ENCODE peak calls at places on chromosomes 13 and 19, in ten cellular contexts. One of them, this sample, is unnamed.

GRCh38 chr19:1067341-1068103 is 555 bp downstream of the ARHGAP45 start:
- DNase-seq in COR-L47: no peak
- DNase-seq in GM20000: no peak
- DNase-seq in AG09319: no peak
- DNase-seq in left colon: no peak
- DNase-seq in left lung: no peak
- DNase-seq in stimulated activated CD8-positive, alpha-beta memory T cell treated with anti-CD3 and anti-CD28 coated beads, Interleukin-4, amount 100 ng/mL, for 1 hour: no peak
- DNase-seq in mesothelial cell of epicardium: no peak
- DNase-seq in stimulated activated naive CD8-positive, alpha-beta T cell treated with anti-CD3 and anti-CD28 coated beads, Interleukin-15, Interleukin-2, amounts not matched to agents 100 U/mL and 50 U/mL, for 24 hours: peak; percentile 75
- DNase-seq in D341Med: peak; percentile 57
- DNase-seq in this sample: peak; percentile 64

GRCh38 chr13:109998808-109999528 is 212.6 kb upstream of the IRS2 start:
- DNase-seq in stimulated activated naive CD8-positive, alpha-beta T cell treated with anti-CD3 and anti-CD28 coated beads, Interleukin-15, Interleukin-2, amounts not matched to agents 100 U/mL and 50 U/mL, for 24 hours: no peak
- DNase-seq in left colon: no peak
- DNase-seq in AG09319: peak; percentile 65
- DNase-seq in mesothelial cell of epicardium: no peak
- DNase-seq in D341Med: no peak
- DNase-seq in GM20000: no peak
- DNase-seq in COR-L47: no peak
- DNase-seq in left lung: no peak
- DNase-seq in stimulated activated CD8-positive, alpha-beta memory T cell treated with anti-CD3 and anti-CD28 coated beads, Interleukin-4, amount 100 ng/mL, for 1 hour: no peak
- DNase-seq in this sample: no peak

GRCh38 chr19:44164673-44165512 is at the start of gene ZNF226:
- DNase-seq in left lung: peak; percentile 86
- DNase-seq in COR-L47: peak; percentile 97
- DNase-seq in mesothelial cell of epicardium: peak; percentile 65
- DNase-seq in stimulated activated naive CD8-positive, alpha-beta T cell treated with anti-CD3 and anti-CD28 coated beads, Interleukin-15, Interleukin-2, amounts not matched to agents 100 U/mL and 50 U/mL, for 24 hours: peak; percentile 77
- DNase-seq in D341Med: peak; percentile 89
- DNase-seq in left colon: peak; percentile 96
- DNase-seq in AG09319: peak; percentile 97
- DNase-seq in stimulated activated CD8-positive, alpha-beta memory T cell treated with anti-CD3 and anti-CD28 coated beads, Interleukin-4, amount 100 ng/mL, for 1 hour: peak; percentile 53
- DNase-seq in GM20000: peak; percentile 83
- DNase-seq in this sample: peak; percentile 92

GRCh38 chr19:50695251-50696064 is 24.1 kb downstream of the SHANK1 start:
- DNase-seq in stimulated activated naive CD8-positive, alpha-beta T cell treated with anti-CD3 and anti-CD28 coated beads, Interleukin-15, Interleukin-2, amounts not matched to agents 100 U/mL and 50 U/mL, for 24 hours: peak; percentile 49
- DNase-seq in stimulated activated CD8-positive, alpha-beta memory T cell treated with anti-CD3 and anti-CD28 coated beads, Interleukin-4, amount 100 ng/mL, for 1 hour: no peak
- DNase-seq in left lung: no peak
- DNase-seq in COR-L47: no peak
- DNase-seq in AG09319: no peak
- DNase-seq in GM20000: peak; percentile 84
- DNase-seq in D341Med: peak; percentile 64
- DNase-seq in mesothelial cell of epicardium: peak; percentile 64
- DNase-seq in left colon: no peak
- DNase-seq in this sample: no peak

GRCh38 chr13:30581582-30581981 is 36.1 kb upstream of the USPL1 start:
- DNase-seq in stimulated activated CD8-positive, alpha-beta memory T cell treated with anti-CD3 and anti-CD28 coated beads, Interleukin-4, amount 100 ng/mL, for 1 hour: no peak
- DNase-seq in AG09319: no peak
- DNase-seq in COR-L47: no peak
- DNase-seq in stimulated activated naive CD8-positive, alpha-beta T cell treated with anti-CD3 and anti-CD28 coated beads, Interleukin-15, Interleukin-2, amounts not matched to agents 100 U/mL and 50 U/mL, for 24 hours: no peak
- DNase-seq in left lung: no peak
- DNase-seq in GM20000: peak; percentile 27
- DNase-seq in left colon: no peak
- DNase-seq in D341Med: peak; percentile 24
- DNase-seq in mesothelial cell of epicardium: no peak
- DNase-seq in this sample: no peak

GRCh38 chr19:4064073-4064550 is 2.6 kb downstream of the ZBTB7A start:
- DNase-seq in COR-L47: no peak
- DNase-seq in GM20000: no peak
- DNase-seq in stimulated activated CD8-positive, alpha-beta memory T cell treated with anti-CD3 and anti-CD28 coated beads, Interleukin-4, amount 100 ng/mL, for 1 hour: no peak
- DNase-seq in AG09319: no peak
- DNase-seq in left lung: peak; percentile 87
- DNase-seq in left colon: no peak
- DNase-seq in mesothelial cell of epicardium: no peak
- DNase-seq in stimulated activated naive CD8-positive, alpha-beta T cell treated with anti-CD3 and anti-CD28 coated beads, Interleukin-15, Interleukin-2, amounts not matched to agents 100 U/mL and 50 U/mL, for 24 hours: no peak
- DNase-seq in D341Med: no peak
- DNase-seq in this sample: no peak

GRCh38 chr13:64529874-64530485 is 2700.2 kb downstream of the PCDH9 start:
- DNase-seq in stimulated activated naive CD8-positive, alpha-beta T cell treated with anti-CD3 and anti-CD28 coated beads, Interleukin-15, Interleukin-2, amounts not matched to agents 100 U/mL and 50 U/mL, for 24 hours: no peak
- DNase-seq in AG09319: no peak
- DNase-seq in COR-L47: no peak
- DNase-seq in GM20000: peak; percentile 5
- DNase-seq in mesothelial cell of epicardium: no peak
- DNase-seq in D341Med: peak; percentile 43
- DNase-seq in left colon: no peak
- DNase-seq in stimulated activated CD8-positive, alpha-beta memory T cell treated with anti-CD3 and anti-CD28 coated beads, Interleukin-4, amount 100 ng/mL, for 1 hour: no peak
- DNase-seq in left lung: no peak
- DNase-seq in this sample: no peak

GRCh38 chr19:49554701-49555181 is 25.6 kb downstream of the NOSIP start:
- DNase-seq in mesothelial cell of epicardium: no peak
- DNase-seq in D341Med: peak; percentile 10
- DNase-seq in stimulated activated naive CD8-positive, alpha-beta T cell treated with anti-CD3 and anti-CD28 coated beads, Interleukin-15, Interleukin-2, amounts not matched to agents 100 U/mL and 50 U/mL, for 24 hours: peak; percentile 65
- DNase-seq in AG09319: no peak
- DNase-seq in GM20000: no peak
- DNase-seq in COR-L47: no peak
- DNase-seq in stimulated activated CD8-positive, alpha-beta memory T cell treated with anti-CD3 and anti-CD28 coated beads, Interleukin-4, amount 100 ng/mL, for 1 hour: no peak
- DNase-seq in left lung: no peak
- DNase-seq in left colon: no peak
- DNase-seq in this sample: no peak

GRCh38 chr19:32407004-32407992 is 1.7 kb downstream of the DPY19L3 start:
- DNase-seq in GM20000: no peak
- DNase-seq in D341Med: no peak
- DNase-seq in left lung: no peak
- DNase-seq in stimulated activated naive CD8-positive, alpha-beta T cell treated with anti-CD3 and anti-CD28 coated beads, Interleukin-15, Interleukin-2, amounts not matched to agents 100 U/mL and 50 U/mL, for 24 hours: no peak
- DNase-seq in COR-L47: no peak
- DNase-seq in AG09319: peak; percentile 3
- DNase-seq in left colon: no peak
- DNase-seq in mesothelial cell of epicardium: no peak
- DNase-seq in stimulated activated CD8-positive, alpha-beta memory T cell treated with anti-CD3 and anti-CD28 coated beads, Interleukin-4, amount 100 ng/mL, for 1 hour: no peak
- DNase-seq in this sample: no peak

GRCh38 chr13:27536361-27537101 is 83.8 kb downstream of the LNX2 start:
- DNase-seq in stimulated activated naive CD8-positive, alpha-beta T cell treated with anti-CD3 and anti-CD28 coated beads, Interleukin-15, Interleukin-2, amounts not matched to agents 100 U/mL and 50 U/mL, for 24 hours: no peak
- DNase-seq in GM20000: no peak
- DNase-seq in COR-L47: no peak
- DNase-seq in D341Med: no peak
- DNase-seq in AG09319: no peak
- DNase-seq in left lung: peak; percentile 80
- DNase-seq in mesothelial cell of epicardium: no peak
- DNase-seq in left colon: no peak
- DNase-seq in stimulated activated CD8-positive, alpha-beta memory T cell treated with anti-CD3 and anti-CD28 coated beads, Interleukin-4, amount 100 ng/mL, for 1 hour: no peak
- DNase-seq in this sample: no peak

GRCh38 chr19:12868540-12869112 is 12.6 kb downstream of the DNASE2 start:
- DNase-seq in COR-L47: no peak
- DNase-seq in mesothelial cell of epicardium: no peak
- DNase-seq in stimulated activated CD8-positive, alpha-beta memory T cell treated with anti-CD3 and anti-CD28 coated beads, Interleukin-4, amount 100 ng/mL, for 1 hour: no peak
- DNase-seq in stimulated activated naive CD8-positive, alpha-beta T cell treated with anti-CD3 and anti-CD28 coated beads, Interleukin-15, Interleukin-2, amounts not matched to agents 100 U/mL and 50 U/mL, for 24 hours: peak; percentile 38
- DNase-seq in left lung: no peak
- DNase-seq in D341Med: no peak
- DNase-seq in AG09319: no peak
- DNase-seq in left colon: no peak
- DNase-seq in GM20000: peak; percentile 72
- DNase-seq in this sample: no peak

GRCh38 chr19:14139944-14140343 is 3.6 kb upstream of the ASF1B start:
- DNase-seq in left colon: no peak
- DNase-seq in left lung: peak; percentile 60
- DNase-seq in stimulated activated CD8-positive, alpha-beta memory T cell treated with anti-CD3 and anti-CD28 coated beads, Interleukin-4, amount 100 ng/mL, for 1 hour: no peak
- DNase-seq in AG09319: no peak
- DNase-seq in D341Med: peak; percentile 70
- DNase-seq in GM20000: no peak
- DNase-seq in stimulated activated naive CD8-positive, alpha-beta T cell treated with anti-CD3 and anti-CD28 coated beads, Interleukin-15, Interleukin-2, amounts not matched to agents 100 U/mL and 50 U/mL, for 24 hours: no peak
- DNase-seq in COR-L47: no peak
- DNase-seq in mesothelial cell of epicardium: no peak
- DNase-seq in this sample: no peak

GRCh38 chr13:98253526-98253925 is 76.5 kb upstream of the RNF113B start:
- DNase-seq in stimulated activated CD8-positive, alpha-beta memory T cell treated with anti-CD3 and anti-CD28 coated beads, Interleukin-4, amount 100 ng/mL, for 1 hour: no peak
- DNase-seq in D341Med: no peak
- DNase-seq in GM20000: no peak
- DNase-seq in stimulated activated naive CD8-positive, alpha-beta T cell treated with anti-CD3 and anti-CD28 coated beads, Interleukin-15, Interleukin-2, amounts not matched to agents 100 U/mL and 50 U/mL, for 24 hours: no peak
- DNase-seq in mesothelial cell of epicardium: no peak
- DNase-seq in COR-L47: no peak
- DNase-seq in left lung: no peak
- DNase-seq in AG09319: no peak
- DNase-seq in left colon: no peak
- DNase-seq in this sample: no peak

GRCh38 chr19:6963937-6964336 is 57.3 kb downstream of the MBD3L2B start:
- DNase-seq in left lung: no peak
- DNase-seq in GM20000: peak; percentile 16
- DNase-seq in COR-L47: no peak
- DNase-seq in AG09319: no peak
- DNase-seq in stimulated activated CD8-positive, alpha-beta memory T cell treated with anti-CD3 and anti-CD28 coated beads, Interleukin-4, amount 100 ng/mL, for 1 hour: no peak
- DNase-seq in D341Med: no peak
- DNase-seq in stimulated activated naive CD8-positive, alpha-beta T cell treated with anti-CD3 and anti-CD28 coated beads, Interleukin-15, Interleukin-2, amounts not matched to agents 100 U/mL and 50 U/mL, for 24 hours: peak; percentile 50
- DNase-seq in left colon: no peak
- DNase-seq in mesothelial cell of epicardium: no peak
- DNase-seq in this sample: no peak

GRCh38 chr19:11256189-11256588 is 6.1 kb downstream of the DOCK6 start:
- DNase-seq in COR-L47: no peak
- DNase-seq in left colon: no peak
- DNase-seq in stimulated activated CD8-positive, alpha-beta memory T cell treated with anti-CD3 and anti-CD28 coated beads, Interleukin-4, amount 100 ng/mL, for 1 hour: no peak
- DNase-seq in D341Med: no peak
- DNase-seq in mesothelial cell of epicardium: no peak
- DNase-seq in GM20000: no peak
- DNase-seq in left lung: no peak
- DNase-seq in stimulated activated naive CD8-positive, alpha-beta T cell treated with anti-CD3 and anti-CD28 coated beads, Interleukin-15, Interleukin-2, amounts not matched to agents 100 U/mL and 50 U/mL, for 24 hours: no peak
- DNase-seq in AG09319: no peak
- DNase-seq in this sample: no peak

GRCh38 chr13:111577429-111577828 is 257.0 kb downstream of the TEX29 start:
- DNase-seq in mesothelial cell of epicardium: no peak
- DNase-seq in left lung: no peak
- DNase-seq in stimulated activated naive CD8-positive, alpha-beta T cell treated with anti-CD3 and anti-CD28 coated beads, Interleukin-15, Interleukin-2, amounts not matched to agents 100 U/mL and 50 U/mL, for 24 hours: no peak
- DNase-seq in AG09319: no peak
- DNase-seq in GM20000: no peak
- DNase-seq in left colon: no peak
- DNase-seq in D341Med: no peak
- DNase-seq in stimulated activated CD8-positive, alpha-beta memory T cell treated with anti-CD3 and anti-CD28 coated beads, Interleukin-4, amount 100 ng/mL, for 1 hour: no peak
- DNase-seq in COR-L47: no peak
- DNase-seq in this sample: no peak